ENCODE peak calls at places on chromosomes 3 and 15, in four cellular contexts. One of them, this sample, is unnamed.
A peak's percentile ranks its signal among the peaks of the same experiment; 100 is the strongest.

GRCh38 chr15:29222129-29222853 is 47.3 kb downstream of the NSMCE3 start:
- DNase-seq in SIG-M5: no peak
- DNase-seq in immature natural killer cell: no peak
- DNase-seq in Kasumi-1: no peak
- DNase-seq in this sample: no peak

GRCh38 chr3:4548356-4548755 is 55.2 kb downstream of the ITPR1 start:
- DNase-seq in SIG-M5: no peak
- DNase-seq in immature natural killer cell: no peak
- DNase-seq in Kasumi-1: no peak
- DNase-seq in this sample: no peak

GRCh38 chr15:52159645-52160044 is 31.5 kb downstream of the GNB5 start:
- DNase-seq in SIG-M5: no peak
- DNase-seq in immature natural killer cell: no peak
- DNase-seq in Kasumi-1: no peak
- DNase-seq in this sample: no peak

GRCh38 chr15:73571346-73571745 is 61.8 kb downstream of the NPTN start:
- DNase-seq in SIG-M5: no peak
- DNase-seq in immature natural killer cell: no peak
- DNase-seq in Kasumi-1: no peak
- DNase-seq in this sample: no peak

GRCh38 chr15:78291052-78291451 is 8.4 kb downstream of the SKIC8 start:
- DNase-seq in SIG-M5: no peak
- DNase-seq in immature natural killer cell: no peak
- DNase-seq in Kasumi-1: no peak
- DNase-seq in this sample: no peak

GRCh38 chr15:42145546-42146455 is 10.6 kb downstream of the PLA2G4F start:
- DNase-seq in SIG-M5: no peak
- DNase-seq in immature natural killer cell: no peak
- DNase-seq in Kasumi-1: no peak
- DNase-seq in this sample: no peak

GRCh38 chr3:143601738-143602480 is 246.4 kb downstream of the SLC9A9 start:
- DNase-seq in SIG-M5: no peak
- DNase-seq in immature natural killer cell: no peak
- DNase-seq in Kasumi-1: no peak
- DNase-seq in this sample: no peak

GRCh38 chr3:124115965-124116364 is 124.0 kb upstream of the ROPN1 start:
- DNase-seq in SIG-M5: no peak
- DNase-seq in immature natural killer cell: no peak
- DNase-seq in Kasumi-1: no peak
- DNase-seq in this sample: no peak

GRCh38 chr15:89486726-89487050 is 9.7 kb downstream of the RHCG start:
- DNase-seq in SIG-M5: no peak
- DNase-seq in immature natural killer cell: peak; percentile 7
- DNase-seq in Kasumi-1: no peak
- DNase-seq in this sample: peak; percentile 75

GRCh38 chr15:62469478-62469873 is 304.4 kb upstream of the C2CD4B start:
- DNase-seq in SIG-M5: no peak
- DNase-seq in immature natural killer cell: no peak
- DNase-seq in Kasumi-1: no peak
- DNase-seq in this sample: no peak

GRCh38 chr15:99180287-99180962 is 69.0 kb downstream of the TTC23 start:
- DNase-seq in SIG-M5: no peak
- DNase-seq in immature natural killer cell: no peak
- DNase-seq in Kasumi-1: no peak
- DNase-seq in this sample: no peak

GRCh38 chr3:141878812-141879211 is 2.4 kb downstream of the ATP1B3 start:
- DNase-seq in SIG-M5: no peak
- DNase-seq in immature natural killer cell: no peak
- DNase-seq in Kasumi-1: no peak
- DNase-seq in this sample: no peak

GRCh38 chr15:49225572-49226281 is 55.7 kb downstream of the GALK2 start:
- DNase-seq in SIG-M5: no peak
- DNase-seq in immature natural killer cell: no peak
- DNase-seq in Kasumi-1: peak; percentile 19
- DNase-seq in this sample: peak; percentile 59

GRCh38 chr3:26438325-26438940 is 184.1 kb upstream of the LRRC3B start:
- DNase-seq in SIG-M5: no peak
- DNase-seq in immature natural killer cell: no peak
- DNase-seq in Kasumi-1: no peak
- DNase-seq in this sample: no peak

GRCh38 chr15:65374831-65375401 is 2.9 kb downstream of the IGDCC3 start:
- DNase-seq in SIG-M5: no peak
- DNase-seq in immature natural killer cell: no peak
- DNase-seq in Kasumi-1: no peak
- DNase-seq in this sample: no peak

GRCh38 chr3:21754839-21755238 is 3.8 kb upstream of the ZNF385D start:
- DNase-seq in SIG-M5: no peak
- DNase-seq in immature natural killer cell: no peak
- DNase-seq in Kasumi-1: no peak
- DNase-seq in this sample: no peak

GRCh38 chr3:184685646-184686045 is 26.2 kb downstream of the MAGEF1 start:
- DNase-seq in SIG-M5: no peak
- DNase-seq in immature natural killer cell: no peak
- DNase-seq in Kasumi-1: no peak
- DNase-seq in this sample: no peak